ENCODE peak calls at places on chromosomes 1 and 21, in six cellular contexts. S, O, J, N, Y and Q are unnamed samples.

GRCh38 chr1:216247937-216248336 is 175.3 kb downstream of the USH2A start:
- DNase-seq in Y (no peak), O (no peak), N (no peak), S (no peak), J (no peak), Q (no peak)

GRCh38 chr1:107529511-107530149 is 388.8 kb downstream of the NTNG1 start:
- DNase-seq in O (peak), Y (peak), J (peak), N (peak), S (peak), Q (no peak)

GRCh38 chr1:185499986-185500626 is 183.1 kb upstream of the IVNS1ABP start:
- DNase-seq in J (no peak), O (no peak), S (peak), Y (peak), N (no peak), Q (no peak)

GRCh38 chr1:203072911-203073310 is 12.9 kb downstream of the MYOG start:
- DNase-seq in Y (peak), S (no peak), O (peak), N (no peak), J (no peak), Q (no peak)

GRCh38 chr1:22457356-22457755 is 5.7 kb downstream of the ZBTB40 start:
- DNase-seq in O (no peak), S (no peak), N (no peak), J (no peak), Y (no peak), Q (no peak)

GRCh38 chr1:222073307-222073995 is 331.6 kb upstream of the DUSP10 start:
- DNase-seq in O (no peak), S (peak), J (no peak), N (no peak), Y (peak), Q (no peak)

GRCh38 chr1:214441119-214441518 is 110.3 kb downstream of the PTPN14 start:
- DNase-seq in J (no peak), O (no peak), Y (no peak), S (no peak), N (peak), Q (no peak)

GRCh38 chr1:242634732-242635131 is 110.2 kb upstream of the PLD5 start:
- DNase-seq in J (no peak), S (no peak), Y (no peak), N (peak), O (no peak), Q (no peak)

GRCh38 chr1:99965646-99966375 is 4.0 kb upstream of the SLC35A3 start:
- DNase-seq in Y (no peak), N (no peak), J (no peak), O (no peak), S (no peak), Q (no peak)

DNA sequence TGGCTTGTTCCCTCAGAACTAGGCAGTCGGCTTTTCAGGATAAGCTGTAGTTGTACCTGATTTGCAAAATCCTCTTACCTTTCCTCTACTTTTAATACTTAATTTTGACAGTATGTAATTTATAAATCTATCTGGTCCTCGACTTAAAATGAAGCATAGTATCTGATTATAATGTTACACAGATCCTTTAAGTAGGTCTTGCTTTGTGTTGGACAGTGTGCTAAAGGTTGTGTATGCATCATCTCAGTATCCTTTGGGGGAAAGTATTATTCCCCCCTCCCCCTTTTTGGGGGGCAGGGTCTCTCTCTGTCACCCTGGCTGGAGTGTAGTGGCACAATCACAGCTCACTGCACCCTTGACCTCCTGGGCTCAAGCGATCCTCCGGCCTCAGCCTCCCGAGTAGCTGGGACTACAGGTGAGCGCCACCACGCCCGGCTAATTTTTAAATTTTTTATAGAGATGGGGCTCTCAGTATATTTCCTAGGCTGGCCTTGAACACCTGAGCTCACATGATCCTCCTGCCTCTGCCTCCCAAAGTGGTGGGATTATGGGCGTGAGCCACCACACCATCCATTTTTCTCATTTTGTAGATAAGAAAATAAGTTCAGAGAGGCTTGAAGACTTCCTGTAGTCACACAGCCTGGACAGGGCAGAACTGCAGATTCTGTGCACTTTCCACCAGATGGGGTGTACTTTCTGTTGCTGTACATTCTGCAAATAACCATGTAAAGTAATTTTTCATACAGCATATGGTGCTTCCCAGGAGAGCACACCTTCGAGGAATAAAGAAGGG is 791 bp upstream of the STX6 start:
- DNase-seq in N (no peak), O (no peak), J (no peak), Y (no peak), S (no peak), Q (no peak)
- H3K4me3 ChIP-seq in N (peak), O (no peak), J (peak), Y (peak), S (peak), Q (peak)

DNA sequence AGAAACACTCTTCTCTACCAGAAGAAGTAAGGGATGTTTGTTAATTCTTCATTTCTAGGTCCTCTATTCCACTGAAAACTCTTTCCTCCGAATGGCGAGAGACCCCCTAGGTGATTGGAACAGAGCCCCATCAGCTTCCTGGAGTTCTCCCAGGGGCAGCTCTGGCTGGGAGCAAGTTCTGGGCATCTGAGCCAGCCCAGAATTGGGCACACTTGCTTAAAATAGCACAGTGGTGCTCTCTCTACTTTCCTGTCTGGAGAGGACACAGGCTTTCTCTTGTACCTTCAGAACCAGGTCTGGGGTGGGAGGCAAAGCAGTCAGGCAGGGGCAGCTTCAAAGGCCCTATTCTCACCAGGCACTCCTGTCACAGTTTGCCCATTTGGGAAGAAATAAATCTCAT is 83.2 kb upstream of the CNTN2 start:
- DNase-seq in N (no peak), O (no peak), S (no peak), Y (no peak), J (no peak), Q (no peak)
- H3K4me3 ChIP-seq in N (no peak), O (no peak), S (no peak), Y (no peak), J (no peak), Q (no peak)

DNA sequence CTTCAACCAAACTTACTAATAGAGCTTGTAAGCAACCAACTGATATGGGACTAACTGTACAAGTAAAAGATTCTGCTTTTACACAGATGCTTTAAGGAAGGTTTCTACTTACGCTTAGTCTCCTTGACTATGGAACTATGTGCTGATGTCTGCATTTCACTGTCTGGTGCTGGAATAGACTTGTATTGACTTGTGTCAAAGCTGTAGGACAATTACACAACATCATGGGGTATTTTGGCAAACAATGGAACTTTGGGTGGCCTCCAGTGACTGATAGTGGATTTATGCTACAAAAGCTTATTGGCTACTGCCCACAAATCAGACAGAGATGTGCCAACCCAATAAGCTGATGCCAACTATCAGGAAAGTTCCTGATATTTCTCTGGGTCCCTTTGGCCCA is 10.6 kb downstream of the CBR1 start:
- DNase-seq in S (no peak), O (no peak), N (no peak), J (no peak), Y (no peak), Q (no peak)
- H3K4me3 ChIP-seq in S (no peak), O (no peak), N (no peak), J (no peak), Y (no peak), Q (no peak)

DNA sequence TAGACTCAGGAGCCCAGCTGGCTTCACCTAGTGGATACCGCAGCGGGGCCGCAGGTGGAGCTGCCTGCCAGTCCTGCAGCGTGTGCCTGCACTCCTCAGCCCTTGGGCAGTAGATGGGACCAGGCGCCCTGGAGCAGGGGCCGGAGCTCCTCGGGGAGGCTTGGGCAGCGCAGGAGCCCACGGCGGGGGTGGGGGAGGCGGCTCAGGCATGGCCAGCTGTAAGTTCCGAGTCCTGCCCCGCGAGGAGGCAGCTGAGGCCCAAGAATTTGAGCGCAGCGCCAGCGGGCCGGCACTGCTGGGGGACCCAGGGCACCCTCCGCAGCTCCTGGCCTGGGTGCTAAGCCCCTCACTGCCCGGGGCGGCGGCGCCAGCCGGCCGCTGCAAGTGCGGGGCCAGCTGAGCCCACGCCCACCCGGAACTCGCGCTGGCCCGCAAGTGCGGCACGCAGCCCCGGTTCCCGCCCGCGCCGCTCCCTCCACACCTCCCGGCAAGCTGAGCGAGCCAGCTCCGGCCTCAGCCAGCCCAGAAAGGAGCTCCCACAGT is 30.9 kb downstream of the UTP25 start:
- DNase-seq in J (no peak), Y (no peak), S (no peak), N (no peak), O (no peak), Q (no peak)
- H3K4me3 ChIP-seq in J (no peak), Y (no peak), S (no peak), N (no peak), O (no peak), Q (no peak)

GRCh38 chr1:85409516-85409915 is 55.4 kb downstream of the DDAH1 start:
- DNase-seq in S (no peak), O (no peak), N (no peak), J (no peak), Y (no peak), Q (no peak)

GRCh38 chr1:85406081-85406480 is 58.9 kb downstream of the DDAH1 start:
- DNase-seq in J (no peak), N (no peak), Y (no peak), O (no peak), S (no peak), Q (no peak)

GRCh38 chr1:85404393-85404792 is 60.6 kb downstream of the DDAH1 start:
- DNase-seq in N (no peak), Y (no peak), S (no peak), O (no peak), J (no peak), Q (no peak)

GRCh38 chr1:85407978-85408377 is 57.0 kb downstream of the DDAH1 start:
- DNase-seq in J (no peak), S (no peak), O (no peak), N (no peak), Y (no peak), Q (no peak)

DNA sequence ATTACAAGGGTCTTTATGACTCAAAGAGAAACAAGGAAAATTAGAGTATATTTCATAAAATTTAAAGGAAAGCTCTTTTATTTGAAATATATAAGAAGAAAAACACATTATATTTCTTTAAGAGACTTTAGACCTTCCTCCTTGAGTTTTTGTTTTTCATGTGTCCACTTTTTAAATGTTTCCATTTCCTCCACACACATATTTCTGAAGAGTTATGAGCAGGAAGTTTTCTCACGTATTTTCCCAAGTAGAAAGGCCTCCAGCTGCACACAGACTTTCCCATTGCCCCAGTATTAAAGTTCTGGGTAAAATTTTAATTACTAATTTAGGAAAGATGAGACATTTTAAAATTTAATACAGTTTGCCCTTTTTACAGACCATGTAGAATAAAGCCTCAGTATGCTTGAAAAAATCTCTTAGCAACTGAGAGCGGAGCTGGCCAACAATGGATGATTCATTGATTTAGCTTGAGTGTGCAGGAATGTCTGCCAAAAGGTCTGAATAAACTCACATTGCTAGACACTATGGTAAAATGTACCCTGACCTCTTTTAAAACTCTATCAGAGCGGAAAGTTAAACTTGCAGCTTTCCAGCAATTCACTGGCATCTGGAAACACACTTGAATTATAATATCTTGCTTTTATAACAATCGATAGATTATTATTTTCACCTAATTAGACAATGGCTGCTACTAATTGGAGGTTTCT is 57.9 kb downstream of the DDAH1 start:
- DNase-seq in S (peak), J (no peak), Y (peak), O (no peak), N (no peak), Q (peak)
- H3K4me3 ChIP-seq in S (no peak), J (no peak), Y (no peak), O (no peak), N (no peak), Q (no peak)

DNA sequence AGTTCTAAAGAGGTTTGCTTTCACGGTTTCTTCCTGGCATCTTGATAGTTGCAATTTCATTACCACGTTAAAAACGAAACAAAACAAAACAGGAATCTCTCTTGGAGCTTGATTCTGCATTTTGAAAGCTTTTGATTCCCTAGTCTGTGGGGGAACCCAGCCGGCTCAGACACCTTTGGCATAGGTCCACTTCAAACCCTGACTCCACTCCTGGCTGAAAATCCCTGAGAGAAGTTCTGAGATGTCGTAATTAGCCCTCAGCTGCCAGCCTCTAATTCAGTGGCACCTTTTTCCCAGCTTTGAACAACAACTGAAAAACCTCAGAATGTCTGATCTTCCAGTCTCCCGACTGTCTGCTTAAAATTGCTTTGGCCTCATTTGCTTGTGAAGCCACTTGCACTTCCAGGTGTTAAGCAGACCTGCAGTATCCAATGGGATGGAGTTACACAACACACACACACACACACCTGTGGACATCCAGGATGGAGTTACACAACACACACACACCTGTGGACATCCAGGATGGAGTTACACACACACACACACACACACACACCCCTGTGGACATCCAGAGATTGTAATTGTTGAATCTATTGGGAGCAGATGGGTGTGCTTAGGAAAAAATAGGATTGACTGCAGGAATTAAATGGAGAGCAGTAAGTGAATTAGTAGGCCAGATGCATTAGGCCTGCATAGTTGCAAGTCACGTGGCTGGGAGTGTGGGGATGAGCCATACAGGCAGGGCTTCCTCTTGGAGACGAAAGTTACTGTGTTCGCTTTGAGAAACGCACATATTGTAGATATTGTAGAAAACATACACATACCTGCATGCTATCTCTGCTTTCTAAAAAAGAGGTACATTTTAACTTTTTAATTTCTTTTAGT is 285.6 kb upstream of the FMN2 start:
- DNase-seq in Y (no peak), J (no peak), N (no peak), S (no peak), O (no peak), Q (no peak)
- H3K4me3 ChIP-seq in Y (no peak), J (no peak), N (no peak), S (no peak), O (no peak), Q (no peak)

GRCh38 chr1:226616636-226617035 is 68.1 kb downstream of the STUM start:
- DNase-seq in O (no peak), S (peak), Y (no peak), N (no peak), J (no peak), Q (peak)
- H3K4me3 ChIP-seq in O (no peak), S (no peak), Y (no peak), N (no peak), J (no peak), Q (no peak)